ENCODE peak calls at places on chromosomes 4 and X, in eight cellular contexts. I, V, F, O, X, D, P and A are unnamed samples.

GRCh38 chr4:128286474-128287158 is 997 bp downstream of the PGRMC2 start:
- DNase-seq in V (peak), D (peak), X (peak), P (no peak), F (peak), I (peak), O (peak), A (peak)

GRCh38 chrX:120380699-120381098 is 18.8 kb downstream of the ATP1B4 start:
- DNase-seq in D (peak), F (peak), P (no peak), O (peak), I (peak), V (peak), X (no peak), A (peak)

GRCh38 chr4:97656034-97656720 is 487.1 kb downstream of the STPG2 start:
- DNase-seq in D (no peak), O (peak), F (peak), P (peak), X (peak), I (no peak), V (peak), A (peak)

GRCh38 chrX:1491851-1492349 is 39.2 kb upstream of the ASMTL start:
- DNase-seq in I (peak), X (no peak), O (peak), F (no peak), P (no peak), V (no peak), D (peak), A (no peak)

GRCh38 chr4:6183740-6184139 is 16.6 kb downstream of the JAKMIP1 start:
- DNase-seq in F (no peak), D (peak), V (no peak), I (no peak), O (no peak), X (no peak), P (no peak), A (no peak)

GRCh38 chrX:67328496-67328895 is 215.3 kb upstream of the AR start:
- DNase-seq in I (no peak), P (no peak), O (no peak), F (no peak), V (no peak), D (peak), X (no peak), A (no peak)

GRCh38 chrX:136259543-136259942 is 8.3 kb upstream of the MAP7D3 start:
- DNase-seq in P (no peak), X (no peak), O (no peak), I (no peak), F (peak), D (no peak), V (no peak), A (no peak)

GRCh38 chrX:106323357-106323756 is 155.3 kb downstream of the PWWP3B start:
- DNase-seq in X (no peak), D (no peak), O (no peak), V (no peak), F (no peak), I (no peak), P (no peak), A (no peak)

GRCh38 chr4:30962949-30963348 is 242.8 kb downstream of the PCDH7 start:
- DNase-seq in P (no peak), D (no peak), F (peak), I (no peak), V (peak), O (no peak), X (no peak), A (peak)

DNA sequence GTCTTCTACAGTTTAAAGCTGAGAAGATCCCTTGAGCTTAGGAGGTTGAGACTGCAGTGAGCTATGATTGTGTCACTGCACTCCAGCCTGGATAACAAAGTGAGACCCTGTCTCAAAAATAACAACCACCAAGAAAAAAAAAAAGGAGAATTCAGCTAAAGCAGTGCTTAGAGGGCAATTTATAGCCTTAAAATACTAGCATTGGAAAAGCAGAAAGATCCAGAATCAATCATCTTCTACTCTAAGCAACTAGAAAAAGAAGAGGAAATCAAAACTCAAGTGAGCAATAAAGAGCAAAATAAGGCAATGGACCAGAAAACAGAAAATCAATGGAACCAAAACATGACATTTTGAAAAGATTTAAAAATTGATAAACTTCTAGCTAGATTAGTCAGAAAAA is 639 bp upstream of the PI4K2B start:
- DNase-seq in D (peak), I (no peak), O (no peak), P (no peak), F (no peak), X (no peak), V (no peak), A (no peak)
- TF ChIP-seq EZH2 in D (no peak), I (no peak), O (no peak), P (no peak), F (no peak), X (no peak), V (no peak), A (no peak)

GRCh38 chr4:140423106-140423505 is 4.3 kb downstream of the CLGN start:
- DNase-seq in O (peak), D (no peak), X (no peak), V (no peak), I (no peak), F (peak), P (no peak), A (no peak)

GRCh38 chr4:140427919-140428471 is 547 bp upstream of the CLGN start:
- DNase-seq in V (no peak), I (no peak), X (no peak), P (no peak), D (no peak), F (peak), O (no peak), A (peak)

GRCh38 chr4:140426610-140427103 is 791 bp downstream of the CLGN start:
- DNase-seq in X (no peak), I (peak), F (peak), P (no peak), O (peak), D (peak), V (no peak), A (peak)

DNA sequence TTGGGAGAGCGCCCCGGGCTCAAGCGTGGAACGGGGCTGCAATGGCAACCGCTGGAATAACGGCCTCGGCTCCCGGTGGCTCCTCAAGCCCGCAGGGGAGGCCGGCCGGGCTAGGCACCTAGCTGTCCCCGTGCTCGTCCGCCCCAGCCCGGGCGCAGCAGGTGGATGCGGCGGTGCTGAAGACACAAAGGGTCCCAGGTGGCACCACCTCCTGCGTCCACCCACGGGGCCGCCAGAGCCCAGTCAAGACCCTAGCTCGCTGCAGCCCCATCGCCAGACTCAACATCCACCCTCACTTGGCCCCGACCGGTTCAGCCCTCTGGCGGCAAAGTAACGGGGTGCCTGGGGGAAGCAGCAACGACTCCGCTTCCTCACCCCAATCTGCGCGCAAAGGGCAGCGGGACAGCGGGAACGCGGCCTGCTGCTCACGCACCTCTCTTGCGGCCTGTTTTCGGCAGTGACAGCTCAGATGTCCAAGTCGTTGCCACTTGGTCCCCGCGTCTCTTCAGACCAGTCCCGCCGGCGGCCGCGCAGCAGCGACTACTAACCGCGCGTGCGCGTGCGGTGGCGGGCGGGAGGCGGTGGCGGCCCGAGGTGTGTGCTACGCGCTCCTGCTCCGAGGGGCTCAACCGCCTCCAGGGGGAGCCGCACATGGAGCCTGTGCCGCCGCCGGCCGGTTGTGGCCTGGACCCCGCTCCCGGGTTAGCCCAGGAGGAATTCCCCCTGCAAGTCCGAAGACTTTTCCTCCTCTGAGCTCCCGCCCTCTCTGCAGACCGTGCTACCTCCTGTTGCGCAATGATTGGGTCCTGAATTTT is at the start of gene CLGN:
- DNase-seq in F (peak), P (no peak), O (peak), D (peak), X (peak), V (peak), I (peak), A (peak)
- TF ChIP-seq EZH2 in F (no peak), P (peak), O (no peak), D (no peak), X (no peak), V (peak), I (peak), A (no peak)

GRCh38 chrX:98207947-98208346 is 1324.2 kb downstream of the RPA4 start:
- DNase-seq in P (no peak), O (no peak), F (no peak), X (no peak), I (peak), D (no peak), V (no peak), A (no peak)

DNA sequence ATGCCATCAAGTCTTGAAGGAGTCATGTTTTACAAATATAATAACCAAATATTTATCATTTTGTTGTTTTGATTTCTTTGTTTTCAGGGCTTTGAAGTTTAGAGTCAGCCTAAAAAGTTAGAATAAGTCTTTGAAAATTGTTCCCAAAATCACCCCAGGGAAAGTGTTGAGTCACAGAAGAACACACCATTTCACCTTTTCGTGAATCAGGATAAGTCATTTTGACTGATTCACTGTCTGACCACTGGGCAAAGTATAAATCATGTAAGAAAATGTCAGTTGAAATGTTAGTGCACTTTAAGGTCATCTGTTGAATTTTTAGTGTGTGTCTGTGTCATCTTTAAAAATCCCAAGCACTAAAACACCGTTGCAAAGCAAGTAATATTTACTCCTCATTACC is 1320.1 kb downstream of the RPA4 start:
- DNase-seq in F (peak), X (no peak), P (no peak), D (no peak), O (peak), V (peak), I (no peak), A (no peak)
- TF ChIP-seq EZH2 in F (no peak), X (no peak), P (no peak), D (no peak), O (no peak), V (no peak), I (no peak), A (no peak)

DNA sequence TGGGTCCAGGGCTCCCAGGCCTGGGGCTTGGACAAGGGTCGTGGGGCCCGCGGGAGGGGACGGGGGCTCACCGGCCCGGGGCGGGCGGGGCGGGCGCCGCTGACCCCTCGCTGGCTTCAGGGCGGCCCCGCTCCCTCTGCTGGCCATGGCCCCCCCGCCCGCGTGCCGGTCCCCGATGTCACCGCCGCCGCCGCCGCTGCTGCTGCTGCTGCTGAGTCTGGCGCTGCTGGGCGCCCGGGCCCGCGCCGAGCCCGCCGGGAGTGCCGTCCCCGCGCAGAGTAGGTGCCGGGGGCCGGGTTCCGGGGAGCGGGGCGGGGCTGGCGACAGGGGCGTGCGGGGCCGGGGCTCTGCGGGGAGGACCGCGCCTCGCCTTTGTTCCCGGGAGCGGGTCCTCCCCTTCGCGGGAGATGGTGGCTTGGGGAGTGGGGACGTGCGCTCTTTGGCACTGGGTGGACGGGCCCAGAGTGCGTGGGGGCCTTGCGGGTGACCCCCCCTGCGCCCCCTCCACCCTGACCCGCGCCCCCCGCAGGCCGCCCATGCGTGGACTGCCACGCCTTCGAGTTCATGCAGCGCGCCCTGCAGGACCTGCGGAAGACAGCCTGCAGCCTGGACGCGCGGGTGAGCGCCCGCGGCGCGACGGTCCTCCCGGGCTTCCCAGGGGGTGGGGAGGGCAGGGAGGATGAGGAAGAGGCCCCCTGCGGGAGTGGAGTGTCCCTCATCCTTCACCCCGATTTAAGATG is 16.8 kb upstream of the NAT8L start:
- DNase-seq in V (no peak), X (no peak), D (peak), O (no peak), F (no peak), I (peak), P (no peak), A (peak)
- TF ChIP-seq EZH2 in V (no peak), X (no peak), D (no peak), O (no peak), F (no peak), I (no peak), P (no peak), A (no peak)

DNA sequence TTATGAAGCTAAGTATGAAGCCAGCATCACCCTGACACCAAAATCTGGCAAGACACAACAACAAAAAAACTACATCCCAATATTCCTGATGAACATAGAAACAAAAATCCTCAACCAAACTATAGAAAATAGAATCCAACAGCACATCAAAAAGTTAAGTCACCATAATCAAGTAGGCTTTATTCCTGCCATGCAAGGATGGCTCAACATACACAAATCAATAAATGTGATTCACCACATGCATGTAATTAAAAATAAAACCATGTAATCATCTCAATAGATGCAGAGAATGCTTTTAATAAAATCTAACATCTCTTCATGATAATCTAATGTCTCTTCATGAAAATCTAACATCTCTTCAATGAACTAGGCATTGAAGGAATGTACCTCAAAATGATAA is 249.4 kb upstream of the GK2 start:
- DNase-seq in X (no peak), D (no peak), I (no peak), F (no peak), P (no peak), O (no peak), V (no peak), A (no peak)
- TF ChIP-seq EZH2 in X (no peak), D (no peak), I (no peak), F (no peak), P (no peak), O (no peak), V (no peak), A (no peak)

DNA sequence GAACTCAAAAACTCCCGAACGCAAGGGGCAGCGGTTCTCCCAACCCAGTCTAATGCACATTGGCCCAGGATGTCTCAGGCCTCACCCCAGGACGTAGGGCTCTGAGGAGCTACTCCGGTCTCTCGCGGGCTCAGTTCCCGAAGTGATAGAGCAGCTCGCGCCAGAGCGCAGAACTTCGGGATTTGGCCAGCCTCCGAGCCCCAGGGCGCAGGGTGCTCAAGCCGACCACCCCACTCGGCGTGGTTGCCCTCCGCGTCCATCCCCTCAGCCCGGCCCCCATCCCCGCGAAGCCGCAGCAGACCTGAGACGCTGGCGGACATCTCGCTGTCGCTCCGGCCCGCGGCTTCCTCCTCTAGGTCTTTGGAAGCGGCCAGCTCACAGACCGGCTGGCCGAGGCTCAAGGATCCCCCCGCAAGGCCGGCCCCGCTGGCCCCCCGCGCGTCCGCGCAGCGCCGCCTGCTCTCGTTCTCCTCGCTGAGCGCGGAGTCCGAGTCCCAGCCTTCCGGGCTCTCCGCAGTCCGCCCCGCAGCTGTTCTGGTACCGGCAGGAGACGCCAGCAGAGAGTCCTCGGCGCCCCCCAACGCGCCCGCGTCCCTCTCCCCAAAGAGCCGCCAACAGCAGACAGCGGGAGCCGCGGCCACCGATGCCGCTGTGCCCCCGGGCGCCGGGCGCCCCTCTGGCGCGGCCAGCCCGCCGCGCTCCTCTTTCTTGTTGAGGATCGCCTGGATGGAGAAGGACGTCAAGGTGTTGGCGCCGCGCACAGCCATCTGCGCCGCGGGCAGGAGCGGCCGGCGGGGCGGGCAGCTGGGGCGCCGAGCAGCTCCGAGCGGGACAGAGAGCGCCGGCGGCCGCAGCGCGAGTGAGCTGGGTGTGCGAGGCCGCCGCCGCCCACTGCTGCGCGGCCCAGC is at the start of gene NKX3-2:
- DNase-seq in P (no peak), F (no peak), V (peak), O (peak), X (peak), I (peak), D (no peak), A (peak)
- TF ChIP-seq EZH2 in P (peak), F (peak), V (no peak), O (no peak), X (no peak), I (peak), D (no peak), A (peak)

GRCh38 chr4:65669008-65669971 is 999 bp downstream of the EPHA5 start:
- DNase-seq in O (peak), F (peak), I (peak), P (no peak), X (no peak), D (no peak), V (no peak), A (peak)
- TF ChIP-seq EZH2 in O (no peak), F (no peak), I (peak), P (peak), X (no peak), D (no peak), V (peak), A (no peak)

DNA sequence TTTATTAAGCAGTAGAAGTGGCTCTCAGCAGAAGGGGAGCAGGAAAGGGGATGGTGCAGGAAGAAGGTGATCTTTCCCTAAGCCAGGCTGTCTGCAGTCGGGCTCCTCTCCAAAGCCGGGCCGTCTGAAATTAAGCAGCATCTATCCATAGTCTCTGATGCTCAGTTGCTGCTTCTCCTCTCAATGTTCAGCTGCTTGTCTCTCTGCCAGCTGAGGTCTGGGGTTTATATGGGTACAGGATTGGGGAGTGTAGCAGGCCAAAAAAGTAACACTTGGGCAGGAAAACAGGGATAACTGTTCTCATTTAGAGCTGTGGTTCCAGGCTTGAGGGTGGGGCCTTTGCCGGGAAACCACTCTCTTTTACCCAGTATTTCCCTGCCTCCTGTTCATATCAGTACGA is 39.2 kb upstream of the CCKAR start:
- DNase-seq in P (no peak), X (no peak), O (no peak), V (no peak), D (no peak), I (no peak), F (no peak), A (no peak)
- TF ChIP-seq EZH2 in P (no peak), X (no peak), O (no peak), V (no peak), D (no peak), I (no peak), F (no peak), A (no peak)